ENCODE peak calls at places on chromosomes 1 and 21, in five cellular contexts. One of them, this sample, is unnamed.

GRCh38 chr1:246219508-246220030 is 287.5 kb downstream of the SMYD3 start:
- DNase-seq in right atrium auricular region: no peak
- DNase-seq in hypothalamus: no peak
- DNase-seq in stimulated activated naive CD8-positive, alpha-beta T cell treated with anti-CD3 and anti-CD28 coated beads, Interleukin-15, Interleukin-2, amounts not matched to agents 100 U/mL and 50 U/mL, for 24 hours: no peak
- DNase-seq in stimulated activated naive CD4-positive, alpha-beta T cell: no peak
- DNase-seq in this sample: no peak

GRCh38 chr1:229199892-229200291 is 71.0 kb upstream of the RAB4A start:
- DNase-seq in stimulated activated naive CD8-positive, alpha-beta T cell treated with anti-CD3 and anti-CD28 coated beads, Interleukin-15, Interleukin-2, amounts not matched to agents 100 U/mL and 50 U/mL, for 24 hours: no peak
- DNase-seq in right atrium auricular region: no peak
- DNase-seq in stimulated activated naive CD4-positive, alpha-beta T cell: no peak
- DNase-seq in hypothalamus: no peak
- DNase-seq in this sample: no peak

GRCh38 chr1:43472087-43472462 is 18.3 kb upstream of the HYI start:
- DNase-seq in stimulated activated naive CD8-positive, alpha-beta T cell treated with anti-CD3 and anti-CD28 coated beads, Interleukin-15, Interleukin-2, amounts not matched to agents 100 U/mL and 50 U/mL, for 24 hours: no peak
- DNase-seq in stimulated activated naive CD4-positive, alpha-beta T cell: no peak
- DNase-seq in hypothalamus: no peak
- DNase-seq in right atrium auricular region: no peak
- DNase-seq in this sample: no peak

GRCh38 chr21:35529141-35529863 is 480.2 kb upstream of the RUNX1 start:
- DNase-seq in hypothalamus: no peak
- DNase-seq in stimulated activated naive CD8-positive, alpha-beta T cell treated with anti-CD3 and anti-CD28 coated beads, Interleukin-15, Interleukin-2, amounts not matched to agents 100 U/mL and 50 U/mL, for 24 hours: no peak
- DNase-seq in right atrium auricular region: no peak
- DNase-seq in stimulated activated naive CD4-positive, alpha-beta T cell: peak
- DNase-seq in this sample: no peak

GRCh38 chr1:183012301-183012994 is 10.8 kb upstream of the LAMC1 start:
- DNase-seq in right atrium auricular region: no peak
- DNase-seq in hypothalamus: no peak
- DNase-seq in stimulated activated naive CD4-positive, alpha-beta T cell: no peak
- DNase-seq in stimulated activated naive CD8-positive, alpha-beta T cell treated with anti-CD3 and anti-CD28 coated beads, Interleukin-15, Interleukin-2, amounts not matched to agents 100 U/mL and 50 U/mL, for 24 hours: no peak
- DNase-seq in this sample: no peak

GRCh38 chr1:201264072-201264471 is 19.2 kb upstream of the PKP1 start:
- DNase-seq in right atrium auricular region: peak
- DNase-seq in stimulated activated naive CD4-positive, alpha-beta T cell: no peak
- DNase-seq in hypothalamus: no peak
- DNase-seq in stimulated activated naive CD8-positive, alpha-beta T cell treated with anti-CD3 and anti-CD28 coated beads, Interleukin-15, Interleukin-2, amounts not matched to agents 100 U/mL and 50 U/mL, for 24 hours: no peak
- DNase-seq in this sample: no peak

GRCh38 chr21:45893166-45894106 is 88.1 kb upstream of the COL6A1 start:
- DNase-seq in stimulated activated naive CD8-positive, alpha-beta T cell treated with anti-CD3 and anti-CD28 coated beads, Interleukin-15, Interleukin-2, amounts not matched to agents 100 U/mL and 50 U/mL, for 24 hours: no peak
- DNase-seq in hypothalamus: no peak
- DNase-seq in right atrium auricular region: no peak
- DNase-seq in stimulated activated naive CD4-positive, alpha-beta T cell: no peak
- DNase-seq in this sample: no peak

GRCh38 chr1:207672525-207673130 is 27.7 kb downstream of the CR1L start:
- DNase-seq in stimulated activated naive CD8-positive, alpha-beta T cell treated with anti-CD3 and anti-CD28 coated beads, Interleukin-15, Interleukin-2, amounts not matched to agents 100 U/mL and 50 U/mL, for 24 hours: peak
- DNase-seq in hypothalamus: peak
- DNase-seq in right atrium auricular region: no peak
- DNase-seq in stimulated activated naive CD4-positive, alpha-beta T cell: no peak
- DNase-seq in this sample: no peak

GRCh38 chr1:117754061-117754969 is 148.5 kb downstream of the TENT5C start:
- DNase-seq in hypothalamus: peak
- DNase-seq in right atrium auricular region: no peak
- DNase-seq in stimulated activated naive CD4-positive, alpha-beta T cell: peak
- DNase-seq in stimulated activated naive CD8-positive, alpha-beta T cell treated with anti-CD3 and anti-CD28 coated beads, Interleukin-15, Interleukin-2, amounts not matched to agents 100 U/mL and 50 U/mL, for 24 hours: peak
- DNase-seq in this sample: no peak

GRCh38 chr21:46157396-46157986 is 2.1 kb upstream of the FTCD start:
- DNase-seq in right atrium auricular region: no peak
- DNase-seq in hypothalamus: no peak
- DNase-seq in stimulated activated naive CD4-positive, alpha-beta T cell: no peak
- DNase-seq in stimulated activated naive CD8-positive, alpha-beta T cell treated with anti-CD3 and anti-CD28 coated beads, Interleukin-15, Interleukin-2, amounts not matched to agents 100 U/mL and 50 U/mL, for 24 hours: no peak
- DNase-seq in this sample: no peak

GRCh38 chr1:6419803-6420593 is at the start of gene HES2:
- DNase-seq in right atrium auricular region: no peak
- DNase-seq in stimulated activated naive CD4-positive, alpha-beta T cell: no peak
- DNase-seq in stimulated activated naive CD8-positive, alpha-beta T cell treated with anti-CD3 and anti-CD28 coated beads, Interleukin-15, Interleukin-2, amounts not matched to agents 100 U/mL and 50 U/mL, for 24 hours: no peak
- DNase-seq in hypothalamus: no peak
- DNase-seq in this sample: no peak

GRCh38 chr1:199784127-199784526 is 243.4 kb upstream of the NR5A2 start:
- DNase-seq in right atrium auricular region: no peak
- DNase-seq in stimulated activated naive CD8-positive, alpha-beta T cell treated with anti-CD3 and anti-CD28 coated beads, Interleukin-15, Interleukin-2, amounts not matched to agents 100 U/mL and 50 U/mL, for 24 hours: no peak
- DNase-seq in hypothalamus: no peak
- DNase-seq in stimulated activated naive CD4-positive, alpha-beta T cell: no peak
- DNase-seq in this sample: no peak

GRCh38 chr1:207867136-207868081 is 43.5 kb downstream of the CD34 start:
- DNase-seq in stimulated activated naive CD8-positive, alpha-beta T cell treated with anti-CD3 and anti-CD28 coated beads, Interleukin-15, Interleukin-2, amounts not matched to agents 100 U/mL and 50 U/mL, for 24 hours: no peak
- DNase-seq in right atrium auricular region: no peak
- DNase-seq in stimulated activated naive CD4-positive, alpha-beta T cell: peak
- DNase-seq in hypothalamus: no peak
- DNase-seq in this sample: no peak

GRCh38 chr1:64574301-64574700 is 104.4 kb downstream of the CACHD1 start:
- DNase-seq in hypothalamus: no peak
- DNase-seq in right atrium auricular region: no peak
- DNase-seq in stimulated activated naive CD8-positive, alpha-beta T cell treated with anti-CD3 and anti-CD28 coated beads, Interleukin-15, Interleukin-2, amounts not matched to agents 100 U/mL and 50 U/mL, for 24 hours: no peak
- DNase-seq in stimulated activated naive CD4-positive, alpha-beta T cell: no peak
- DNase-seq in this sample: no peak

GRCh38 chr1:5858844-5859407 is 133.3 kb downstream of the NPHP4 start:
- DNase-seq in hypothalamus: no peak
- DNase-seq in right atrium auricular region: no peak
- DNase-seq in stimulated activated naive CD4-positive, alpha-beta T cell: no peak
- DNase-seq in stimulated activated naive CD8-positive, alpha-beta T cell treated with anti-CD3 and anti-CD28 coated beads, Interleukin-15, Interleukin-2, amounts not matched to agents 100 U/mL and 50 U/mL, for 24 hours: no peak
- DNase-seq in this sample: no peak

GRCh38 chr1:224348137-224348536 is 8.5 kb upstream of the CNIH4 start:
- DNase-seq in right atrium auricular region: no peak
- DNase-seq in hypothalamus: no peak
- DNase-seq in stimulated activated naive CD8-positive, alpha-beta T cell treated with anti-CD3 and anti-CD28 coated beads, Interleukin-15, Interleukin-2, amounts not matched to agents 100 U/mL and 50 U/mL, for 24 hours: no peak
- DNase-seq in stimulated activated naive CD4-positive, alpha-beta T cell: no peak
- DNase-seq in this sample: no peak

This sample was measured in effector CD8-positive, alpha-beta T cell.